ENCODE peak calls at places on chromosomes 2 and 18, in seven cellular contexts. Q is A549, C is body of pancreas, P is gastrocnemius medialis, G is HT1080, W is esophagus squamous epithelium, F is uterus. V is an unnamed sample.

GRCh38 chr2:85893428-85894258 is 4.9 kb upstream of the ST3GAL5 start:
- DNase-seq in F (no peak), P (no peak), G (peak; percentile 91), Q (peak; percentile 92), C (no peak), W (no peak), V (no peak)

GRCh38 chr2:96550787-96551604 is 14.4 kb downstream of the ARID5A start:
- DNase-seq in Q (no peak), W (no peak), F (no peak), G (no peak), P (no peak), C (no peak), V (no peak)

GRCh38 chr2:190849774-190850173 is 30.8 kb upstream of the GLS start:
- DNase-seq in C (peak; percentile 16), Q (peak; percentile 26), G (peak; percentile 83), P (no peak), F (no peak), W (no peak), V (no peak)

GRCh38 chr2:68292108-68292710 is 27.5 kb downstream of the CNRIP1 start:
- DNase-seq in C (peak; percentile 35), F (no peak), Q (peak; percentile 63), G (no peak), W (no peak), P (no peak), V (no peak)

GRCh38 chr2:71617266-71617665 is 163.9 kb downstream of the DYSF start:
- DNase-seq in P (no peak), Q (no peak), C (no peak), F (no peak), W (no peak), G (no peak), V (no peak)

GRCh38 chr2:160522951-160523700 is 29.5 kb upstream of the RBMS1 start:
- DNase-seq in Q (no peak), C (no peak), F (no peak), W (no peak), G (peak; percentile 41), P (no peak), V (no peak)

GRCh38 chr2:2642906-2643890 is 312.1 kb upstream of the MYT1L start:
- DNase-seq in W (no peak), Q (no peak), G (no peak), P (no peak), C (no peak), F (no peak), V (no peak)

GRCh38 chr2:75464348-75464946 is 96.3 kb downstream of the EVA1A start:
- DNase-seq in F (no peak), C (peak; percentile 44), Q (peak; percentile 30), P (no peak), G (peak; percentile 47), W (no peak), V (no peak)

GRCh38 chr18:13220326-13220991 is 1.9 kb downstream of the LDLRAD4 start:
- DNase-seq in P (peak; percentile 43), Q (no peak), C (no peak), F (no peak), G (no peak), W (no peak), V (no peak)

GRCh38 chr2:9655441-9656269 is 24.9 kb upstream of the YWHAQ start:
- DNase-seq in F (no peak), C (no peak), W (no peak), P (no peak), Q (peak; percentile 73), G (peak; percentile 98), V (no peak)

GRCh38 chr2:171554991-171555615 is 32.8 kb downstream of the CYBRD1 start:
- DNase-seq in W (no peak), Q (no peak), F (no peak), G (no peak), P (no peak), C (no peak), V (no peak)

GRCh38 chr2:62409442-62409841 is 96.6 kb downstream of the TMEM17 start:
- DNase-seq in F (no peak), G (peak; percentile 7), P (no peak), C (no peak), W (no peak), Q (no peak), V (no peak)

GRCh38 chr18:25805323-25805722 is 285.1 kb downstream of the SS18 start:
- DNase-seq in Q (no peak), W (no peak), P (no peak), C (no peak), F (no peak), G (peak; percentile 22), V (no peak)

GRCh38 chr18:35729971-35730668 is 148.6 kb downstream of the GALNT1 start:
- DNase-seq in W (no peak), C (no peak), Q (no peak), F (no peak), G (no peak), P (no peak), V (no peak)

GRCh38 chr18:32470136-32470712 is 458 bp downstream of the GAREM1 start:
- DNase-seq in Q (peak; percentile 28), P (peak; percentile 6), G (peak; percentile 13), W (no peak), C (peak; percentile 57), F (peak; percentile 39), V (peak; percentile 73)

GRCh38 chr18:80231151-80231550 is 16.2 kb downstream of the PARD6G start:
- DNase-seq in Q (no peak), P (no peak), W (no peak), F (no peak), G (no peak), C (no peak), V (no peak)

GRCh38 chr2:48695991-48696390 is 59.5 kb downstream of the LHCGR start:
- DNase-seq in W (no peak), Q (no peak), C (no peak), G (no peak), P (no peak), F (no peak), V (no peak)

GRCh38 chr18:70355620-70356385 is 67.0 kb downstream of the SOCS6 start:
- DNase-seq in F (no peak), C (no peak), Q (no peak), W (no peak), P (no peak), G (no peak), V (no peak)

GRCh38 chr2:36584148-36584794 is 13.7 kb downstream of the FEZ2 start:
- DNase-seq in Q (no peak), G (no peak), C (no peak), W (no peak), P (no peak), F (no peak), V (no peak)

GRCh38 chr2:138600732-138601437 is 99.3 kb downstream of the SPOPL start:
- DNase-seq in Q (no peak), G (no peak), P (no peak), C (no peak), W (no peak), F (no peak), V (no peak)

GRCh38 chr2:234453216-234453615 is 43.7 kb downstream of the ARL4C start:
- DNase-seq in C (no peak), P (no peak), Q (no peak), W (no peak), F (no peak), G (no peak), V (no peak)

GRCh38 chr2:122563781-122564180 is 808.3 kb downstream of the TSN start:
- DNase-seq in P (no peak), Q (no peak), F (no peak), G (no peak), W (no peak), C (no peak), V (no peak)

GRCh38 chr2:238016526-238016925 is 44.3 kb upstream of the SCLY start:
- DNase-seq in F (no peak), C (no peak), G (no peak), W (no peak), Q (no peak), P (no peak), V (no peak)

GRCh38 chr2:54599914-54600313 is 123.5 kb upstream of the EML6 start:
- DNase-seq in W (no peak), C (peak; percentile 36), G (peak; percentile 59), Q (no peak), P (peak; percentile 46), F (peak; percentile 45), V (peak; percentile 83)

GRCh38 chr2:107633580-107634147 is 193.0 kb upstream of the RGPD4 start:
- DNase-seq in W (no peak), P (no peak), Q (peak; percentile 42), F (no peak), C (no peak), G (peak; percentile 94), V (no peak)

GRCh38 chr2:46187112-46187618 is 110.0 kb upstream of the EPAS1 start:
- DNase-seq in W (no peak), C (peak; percentile 84), F (peak; percentile 54), G (no peak), P (peak; percentile 19), Q (no peak), V (no peak)

GRCh38 chr2:169090133-169090820 is 20.9 kb downstream of the DHRS9 start:
- DNase-seq in Q (no peak), C (no peak), G (no peak), P (no peak), F (no peak), W (no peak), V (no peak)

GRCh38 chr2:72887836-72888437 is 729 bp downstream of the SPR start:
- DNase-seq in P (peak; percentile 75), Q (peak; percentile 93), G (peak; percentile 85), F (peak; percentile 89), W (no peak), C (peak; percentile 93), V (peak; percentile 94)

GRCh38 chr2:6982934-6983589 is 65.8 kb downstream of the RNF144A start:
- DNase-seq in G (no peak), P (no peak), Q (no peak), W (no peak), F (no peak), C (no peak), V (no peak)

GRCh38 chr2:209471037-209471436 is 47.2 kb downstream of the MAP2 start:
- DNase-seq in G (peak; percentile 56), W (no peak), P (no peak), F (no peak), Q (no peak), C (no peak), V (no peak)

GRCh38 chr2:47119001-47119400 is 36.1 kb downstream of the STPG4 start:
- DNase-seq in C (no peak), Q (peak; percentile 35), P (no peak), G (peak; percentile 81), W (no peak), F (no peak), V (no peak)

GRCh38 chr18:79729611-79730010 is 50.0 kb downstream of the CTDP1 start:
- DNase-seq in C (no peak), G (no peak), Q (no peak), F (no peak), W (no peak), P (no peak), V (no peak)

GRCh38 chr18:48121752-48122151 is 191.3 kb upstream of the SMAD2 start:
- DNase-seq in G (no peak), F (no peak), W (no peak), C (no peak), P (no peak), Q (no peak), V (no peak)

GRCh38 chr2:190986221-190986953 is 27.6 kb downstream of the STAT1 start:
- DNase-seq in W (no peak), P (no peak), G (peak; percentile 54), Q (no peak), C (no peak), F (no peak), V (no peak)

GRCh38 chr2:238106339-238106697 is 6.2 kb downstream of the ESPNL start:
- DNase-seq in W (no peak), Q (no peak), P (no peak), G (no peak), F (no peak), C (no peak), V (no peak)

GRCh38 chr2:129587426-129588064 is 391.9 kb upstream of the RAB6C start:
- DNase-seq in C (no peak), F (no peak), Q (no peak), P (no peak), W (no peak), G (no peak), V (no peak)

GRCh38 chr2:233853353-233853752 is 982 bp downstream of the HJURP start:
- DNase-seq in Q (peak; percentile 34), W (no peak), G (no peak), F (no peak), C (no peak), P (no peak), V (no peak)

GRCh38 chr2:128178650-128179460 is 87.9 kb downstream of the UGGT1 start:
- DNase-seq in Q (peak; percentile 72), F (peak; percentile 31), G (peak; percentile 43), P (peak; percentile 26), W (no peak), C (peak; percentile 56), V (no peak)